ENCODE peak calls at places on chromosomes 6 and 20, in ten cellular contexts. M, R, P, H, Q, O, B, D, T and K are unnamed samples. For H3K4me1, the result is how much of the 10 kb centered on the place peaks cover.

GRCh38 chr6:169752074-169752623 is 727 bp downstream of the ERMARD start:
- DNase-seq in R (no peak), H (no peak), Q (no peak), M (no peak), T (no peak), O (no peak), B (peak), D (no peak), P (no peak), K (no peak)

GRCh38 chr6:3616565-3617176 is 134.8 kb downstream of the PXDC1 start:
- DNase-seq in R (no peak), H (no peak), Q (no peak), P (no peak), O (no peak), M (no peak), B (no peak), D (no peak), T (no peak), K (no peak)

GRCh38 chr20:51938557-51939324 is 136.4 kb upstream of the SALL4 start:
- DNase-seq in O (no peak), D (no peak), M (no peak), B (no peak), Q (no peak), R (peak), T (no peak), H (no peak), P (no peak), K (no peak)

GRCh38 chr6:129239825-129240491 is 357.0 kb downstream of the LAMA2 start:
- DNase-seq in O (no peak), D (no peak), H (no peak), T (no peak), Q (no peak), M (no peak), P (no peak), B (no peak), R (peak), K (no peak)

GRCh38 chr6:36716476-36717093 is 19.0 kb downstream of the RAB44 start:
- DNase-seq in R (no peak), H (no peak), D (no peak), Q (peak), P (no peak), M (peak), T (no peak), O (no peak), B (no peak), K (no peak)

GRCh38 chr6:46642928-46643751 is 9.5 kb downstream of the CYP39A1 start:
- DNase-seq in D (no peak), B (no peak), P (no peak), M (no peak), T (no peak), O (no peak), R (peak), H (no peak), Q (no peak), K (no peak)

GRCh38 chr6:39765508-39766065 is 26.6 kb upstream of the DAAM2 start:
- DNase-seq in B (no peak), M (no peak), P (no peak), Q (no peak), H (no peak), O (no peak), D (no peak), R (no peak), T (no peak), K (no peak)

GRCh38 chr6:157188213-157188612 is 135.1 kb downstream of the TMEM242 start:
- DNase-seq in R (no peak), B (no peak), D (no peak), O (no peak), T (no peak), H (no peak), Q (no peak), P (no peak), M (no peak), K (no peak)

GRCh38 chr6:26312096-26312463 is 52.9 kb upstream of the BTN3A2 start:
- DNase-seq in H (no peak), O (no peak), P (no peak), B (no peak), R (peak), M (no peak), D (no peak), Q (no peak), T (no peak), K (no peak)

GRCh38 chr20:37992802-37993538 is 40.3 kb downstream of the TTI1 start:
- DNase-seq in B (peak), P (peak), M (no peak), D (peak), Q (no peak), H (peak), R (peak), O (peak), T (peak), K (no peak)

GRCh38 chr20:37994512-37994911 is 38.7 kb downstream of the TTI1 start:
- DNase-seq in Q (no peak), P (no peak), D (no peak), T (peak), O (peak), H (no peak), R (peak), M (no peak), B (no peak), K (no peak)

GRCh38 chr20:37999526-38000263 is 33.6 kb downstream of the TTI1 start:
- DNase-seq in T (no peak), B (no peak), H (no peak), P (no peak), D (no peak), M (no peak), Q (no peak), R (no peak), O (no peak), K (no peak)

GRCh38 chr20:37997516-37997915 is 35.7 kb downstream of the TTI1 start:
- DNase-seq in B (no peak), D (no peak), M (no peak), H (no peak), T (no peak), R (no peak), O (no peak), P (no peak), Q (no peak), K (no peak)

DNA sequence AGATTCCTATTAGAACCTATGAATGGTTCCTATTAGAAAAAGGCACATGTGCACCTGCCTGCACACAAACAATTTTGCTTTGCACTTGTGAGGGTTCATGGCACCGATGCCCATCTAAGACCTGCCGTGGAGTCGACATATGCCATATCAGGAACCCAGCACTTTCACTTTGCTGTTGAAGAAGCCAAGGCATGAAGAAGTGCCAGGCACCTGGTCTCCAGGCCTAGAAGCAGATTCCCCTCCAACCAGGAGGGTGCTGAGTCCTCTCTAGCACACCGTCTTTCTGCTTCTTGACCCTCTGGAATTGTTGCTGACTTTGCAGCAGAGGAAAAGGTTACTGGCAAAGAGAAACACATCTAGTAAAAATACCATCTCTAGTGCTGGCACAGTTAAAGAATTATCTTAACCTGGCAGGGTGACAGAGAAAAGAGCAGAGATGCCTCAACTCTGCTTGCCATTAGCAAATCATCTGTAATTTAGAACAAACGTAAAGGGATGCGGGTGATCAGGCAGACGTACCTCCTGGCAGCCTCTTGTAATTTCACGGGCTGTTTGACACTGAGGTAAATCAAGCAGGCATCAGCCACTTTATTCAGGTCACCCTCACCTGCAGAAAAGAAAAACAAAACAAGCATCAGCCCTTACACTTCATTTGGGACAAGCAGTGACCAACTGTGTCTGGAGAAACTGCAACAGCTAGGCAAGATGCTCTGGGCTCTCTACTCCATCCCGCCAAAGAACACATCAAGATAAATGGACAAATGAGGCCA is 37.2 kb downstream of the TTI1 start:
- DNase-seq in D (no peak), B (no peak), H (no peak), O (no peak), Q (no peak), T (no peak), R (no peak), M (no peak), P (no peak), K (no peak)
- H3K4me1 ChIP-seq in D (under half), B (under half), H (under half), O (under half), Q (under half), T (under half), R (half or more), M (under half), P (under half), K (under half)

DNA sequence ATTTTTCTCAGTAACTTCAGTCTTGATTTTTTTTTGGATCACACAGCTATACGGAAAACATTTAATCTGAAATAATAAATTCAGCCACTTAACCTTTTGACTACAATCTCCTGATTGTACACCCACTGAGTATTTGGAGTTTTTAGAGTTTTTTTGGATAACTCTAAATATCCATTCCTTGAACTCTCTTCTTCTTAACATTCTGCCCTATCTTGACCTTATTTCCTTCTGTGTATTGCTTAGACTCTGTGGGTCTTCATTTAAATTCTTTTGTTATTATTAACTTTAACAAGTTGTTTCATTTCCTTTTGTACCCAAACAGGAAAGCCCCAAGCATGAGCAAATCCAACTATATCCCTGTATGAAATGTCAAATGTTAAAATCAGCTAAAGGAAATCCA is 170.2 kb upstream of the PTCHD4 start:
- DNase-seq in T (no peak), Q (no peak), R (no peak), B (no peak), O (no peak), M (no peak), P (no peak), H (no peak), D (no peak), K (no peak)
- H3K27ac ChIP-seq in T (no peak), Q (no peak), R (no peak), B (no peak), O (no peak), M (no peak), P (no peak), H (no peak), D (no peak), K (no peak)

DNA sequence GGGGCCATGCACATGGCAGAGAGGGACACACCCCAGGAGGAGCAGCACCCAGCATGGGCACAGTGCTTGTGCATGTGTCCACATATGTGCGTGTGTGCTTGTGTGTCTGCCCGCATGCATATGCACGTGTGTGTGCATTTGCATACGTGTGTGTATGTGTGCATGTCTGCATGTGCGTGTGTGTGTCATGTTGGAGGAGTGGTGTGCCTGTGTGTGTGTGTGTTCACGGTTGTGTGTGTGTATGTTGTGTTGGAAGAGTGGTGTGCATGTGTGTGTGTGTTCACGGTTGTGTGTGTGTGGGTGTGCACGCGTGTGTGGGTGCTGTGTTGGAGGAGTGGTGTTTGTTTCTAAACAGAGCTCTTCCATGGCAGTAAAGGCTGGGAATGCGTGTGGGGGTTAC is 50.7 kb upstream of the SLCO4A1 start:
- DNase-seq in P (no peak), O (no peak), Q (no peak), M (no peak), R (no peak), T (peak), B (no peak), H (no peak), D (no peak), K (no peak)
- H3K4me1 ChIP-seq in P (under half), O (under half), Q (under half), M (under half), R (under half), T (under half), B (under half), H (under half), D (under half), K (under half)

GRCh38 chr20:33684533-33685327 is 1.5 kb downstream of the E2F1 start:
- DNase-seq in H (no peak), Q (no peak), B (peak), D (no peak), M (no peak), T (no peak), R (no peak), O (no peak), P (no peak), K (no peak)

GRCh38 chr20:33687370-33687915 is 1.3 kb upstream of the E2F1 start:
- DNase-seq in D (no peak), O (no peak), P (no peak), Q (no peak), T (no peak), R (no peak), B (no peak), M (no peak), H (no peak), K (no peak)

GRCh38 chr20:33686984-33687366 is 790 bp upstream of the E2F1 start:
- DNase-seq in P (no peak), T (no peak), B (no peak), D (no peak), R (no peak), O (no peak), M (no peak), Q (no peak), H (no peak), K (no peak)

GRCh38 chr20:33686008-33686983 is at the start of gene E2F1:
- DNase-seq in P (peak), R (peak), M (peak), T (peak), O (peak), H (peak), B (peak), Q (peak), D (peak), K (peak)

DNA sequence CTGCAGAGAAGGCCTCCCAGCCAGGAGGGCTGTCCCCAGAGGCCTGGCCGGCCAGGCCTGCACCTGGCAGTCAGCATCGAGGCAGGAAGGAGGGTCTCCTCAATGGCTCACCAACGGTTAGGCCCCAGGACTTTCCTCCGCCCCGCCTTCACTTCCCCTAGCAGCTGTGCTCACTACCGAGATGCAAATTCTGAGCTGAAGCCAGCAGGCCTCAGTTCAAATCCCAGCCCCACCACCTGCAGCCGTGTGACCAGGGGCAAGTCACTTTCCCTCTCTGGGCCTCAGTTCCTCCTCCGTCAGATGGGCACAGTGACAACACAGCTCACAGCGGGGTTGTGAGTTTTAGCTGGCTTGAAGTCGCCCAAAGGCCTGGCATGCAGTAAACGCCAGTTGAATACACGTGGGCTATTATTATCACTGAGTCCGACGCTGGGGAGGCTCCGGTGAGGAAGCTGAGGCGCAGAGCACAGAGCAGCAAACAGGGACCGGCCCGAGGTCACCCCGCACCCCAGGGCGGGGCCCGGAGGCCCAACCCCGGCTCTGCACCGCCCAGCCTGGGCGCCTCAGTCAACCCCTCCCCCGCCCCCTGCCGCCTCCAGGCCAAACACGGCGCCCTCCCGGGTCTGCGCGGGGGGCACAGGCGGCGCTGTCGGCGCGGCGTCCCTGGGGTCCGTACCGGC is 717 bp downstream of the E2F1 start:
- DNase-seq in T (no peak), R (peak), M (no peak), B (no peak), P (no peak), Q (no peak), O (no peak), H (no peak), D (no peak), K (peak)
- H3K27ac ChIP-seq in T (no peak), R (no peak), M (peak), B (no peak), P (no peak), Q (no peak), O (peak), H (peak), D (no peak), K (peak)

GRCh38 chr6:18501313-18502013 is 114.3 kb downstream of the RNF144B start:
- DNase-seq in P (peak), O (peak), B (no peak), D (peak), M (no peak), Q (no peak), T (peak), R (no peak), H (no peak), K (no peak)
- H3K4me1 ChIP-seq in P (under half), O (under half), B (under half), D (under half), M (under half), Q (under half), T (under half), R (under half), H (under half), K (under half)

DNA sequence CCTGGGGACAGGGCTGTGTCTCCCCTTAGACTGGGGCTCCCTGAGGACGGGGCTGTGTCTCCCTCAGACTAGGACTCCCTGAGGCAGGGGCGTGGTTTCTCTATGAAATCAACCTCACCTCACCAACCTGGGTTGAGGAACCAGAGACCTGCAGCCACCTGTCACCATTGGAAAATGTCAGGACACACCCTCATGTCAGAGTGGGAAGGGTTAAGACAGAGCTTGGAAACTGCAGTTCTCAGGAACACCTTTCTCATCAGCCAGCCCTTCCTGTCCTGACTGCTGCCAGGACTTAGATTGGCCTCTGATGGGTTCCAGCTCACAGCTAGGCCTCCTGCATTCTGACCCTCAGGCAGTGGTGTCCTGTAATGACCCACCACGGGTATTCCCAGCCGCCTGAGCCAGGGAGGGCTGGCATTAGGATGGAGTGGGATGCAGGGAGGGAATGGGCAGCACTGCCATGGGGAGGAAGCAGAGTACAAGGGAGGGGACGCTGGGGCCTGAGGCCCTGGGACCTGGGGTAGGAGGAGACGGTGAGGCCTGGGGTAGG is 76.3 kb downstream of the MRPL14 start:
- DNase-seq in D (no peak), B (no peak), H (no peak), P (no peak), Q (no peak), T (no peak), M (no peak), R (peak), O (peak), K (no peak)
- H3K27ac ChIP-seq in D (peak), B (peak), H (no peak), P (peak), Q (no peak), T (peak), M (peak), R (peak), O (no peak), K (no peak)

DNA sequence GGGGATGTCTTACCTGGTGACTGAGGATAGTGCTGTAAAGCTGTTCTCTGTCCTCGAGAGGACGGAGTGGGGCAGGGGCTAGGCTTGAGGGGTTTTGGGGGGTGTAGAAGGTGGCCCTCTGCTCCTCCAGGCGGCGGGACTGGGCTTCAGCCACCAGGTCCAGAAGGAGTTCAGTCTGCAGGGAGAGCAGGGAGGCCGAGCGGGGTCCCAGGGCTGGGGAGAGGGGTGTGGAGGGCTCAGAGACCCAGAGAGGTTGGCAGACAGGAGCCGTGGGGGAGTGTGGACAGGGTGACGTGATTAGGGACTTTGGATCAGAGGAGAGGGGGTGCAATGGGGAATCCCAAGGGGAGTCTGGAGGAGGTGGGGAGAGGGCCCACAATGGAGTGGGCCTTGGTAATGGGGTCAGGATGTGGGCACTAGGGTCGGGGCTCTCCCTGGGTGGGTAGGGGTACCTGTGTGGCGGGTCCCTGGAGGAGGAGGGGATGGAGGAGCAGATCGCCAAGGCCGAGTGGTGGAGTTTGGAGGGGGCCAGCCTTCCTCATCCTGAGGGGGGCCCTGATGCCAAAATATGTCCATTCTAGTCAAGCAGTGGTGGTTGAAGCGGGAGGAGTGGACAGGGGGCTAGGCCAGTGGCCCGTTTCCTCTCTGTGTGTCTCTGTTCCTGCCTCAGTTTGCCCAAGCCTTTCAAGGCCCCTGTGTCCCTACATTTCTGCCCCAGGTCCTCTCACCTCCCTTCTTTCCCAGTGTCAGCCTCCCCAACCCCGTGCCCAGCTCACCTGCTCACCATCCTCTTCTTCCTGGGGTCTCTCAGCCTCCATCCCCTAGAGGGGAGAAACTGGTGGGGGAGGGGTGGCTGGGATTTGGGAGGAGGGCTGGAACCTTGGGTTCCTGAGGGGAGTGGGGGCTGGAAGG is 491 bp downstream of the GPSM3 start:
- DNase-seq in Q (peak), M (no peak), D (no peak), T (no peak), H (no peak), O (no peak), B (no peak), P (no peak), R (no peak), K (peak)
- H3K4me1 ChIP-seq in Q (under half), M (under half), D (half or more), T (under half), H (half or more), O (half or more), B (under half), P (half or more), R (under half), K (half or more)

DNA sequence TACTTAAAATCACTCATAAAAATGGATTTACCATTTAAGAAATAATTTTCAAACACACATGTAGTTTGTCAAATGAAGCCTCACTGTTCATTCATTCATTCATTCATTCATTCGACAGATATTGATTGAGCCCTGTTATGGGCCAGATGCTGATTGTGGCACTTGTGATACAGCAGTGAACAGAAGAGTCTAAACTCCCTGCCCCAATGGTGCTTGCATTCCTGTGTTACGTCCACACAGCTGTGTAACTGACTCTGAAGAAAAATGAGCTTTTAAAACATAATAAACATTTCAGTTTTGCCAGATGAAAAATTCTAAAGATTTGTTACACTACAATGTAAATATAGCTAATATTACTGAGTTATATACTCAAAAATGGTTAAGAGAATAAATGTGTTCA is 46.2 kb downstream of the BACH2 start:
- DNase-seq in D (no peak), B (no peak), H (no peak), T (no peak), Q (no peak), R (no peak), M (no peak), P (no peak), O (no peak), K (no peak)
- H3K27ac ChIP-seq in D (no peak), B (no peak), H (no peak), T (no peak), Q (no peak), R (no peak), M (no peak), P (no peak), O (no peak), K (no peak)